ENCODE peak calls at places on chromosomes 1 and 21, in four cellular contexts. A, I, L and O are unnamed samples.

GRCh38 chr1:224058303-224058702 is 55.6 kb upstream of the FBXO28 start:
- DNase-seq in L (no peak), A (no peak), I (no peak), O (no peak)

GRCh38 chr1:35243681-35244080 is 24.8 kb upstream of the ZMYM4 start:
- DNase-seq in L (no peak), I (no peak), A (no peak), O (no peak)

GRCh38 chr1:70075751-70076150 is 129.6 kb downstream of the LRRC40 start:
- DNase-seq in A (no peak), I (no peak), L (no peak), O (no peak)

GRCh38 chr1:27405074-27405473 is 12.7 kb downstream of the GPR3 start:
- DNase-seq in A (peak; percentile 69), L (no peak), I (no peak), O (no peak)

GRCh38 chr21:46375560-46376230 is 51.7 kb downstream of the PCNT start:
- DNase-seq in I (no peak), L (no peak), A (no peak), O (no peak)

GRCh38 chr1:170618418-170618817 is 45.5 kb upstream of the PRRX1 start:
- DNase-seq in A (no peak), L (no peak), I (no peak), O (no peak)

GRCh38 chr21:17466166-17466565 is 46.7 kb upstream of the CXADR start:
- DNase-seq in L (no peak), A (peak; percentile 18), I (no peak), O (no peak)

GRCh38 chr1:224081604-224082003 is 32.3 kb upstream of the FBXO28 start:
- DNase-seq in I (no peak), A (no peak), L (no peak), O (peak; percentile 25)

GRCh38 chr1:24714859-24715520 is 30.3 kb upstream of the CLIC4 start:
- DNase-seq in L (no peak), I (no peak), A (no peak), O (no peak)

GRCh38 chr21:24456358-24456757 is 1150.9 kb downstream of the MRPL39 start:
- DNase-seq in A (no peak), L (no peak), I (no peak), O (no peak)

GRCh38 chr1:156858959-156859522 is at the start of gene INSRR:
- DNase-seq in L (no peak), A (peak; percentile 26), I (no peak), O (no peak)

GRCh38 chr1:235996048-235996785 is 68.7 kb downstream of the NID1 start:
- DNase-seq in A (peak; percentile 54), I (no peak), L (no peak), O (no peak)

DNA sequence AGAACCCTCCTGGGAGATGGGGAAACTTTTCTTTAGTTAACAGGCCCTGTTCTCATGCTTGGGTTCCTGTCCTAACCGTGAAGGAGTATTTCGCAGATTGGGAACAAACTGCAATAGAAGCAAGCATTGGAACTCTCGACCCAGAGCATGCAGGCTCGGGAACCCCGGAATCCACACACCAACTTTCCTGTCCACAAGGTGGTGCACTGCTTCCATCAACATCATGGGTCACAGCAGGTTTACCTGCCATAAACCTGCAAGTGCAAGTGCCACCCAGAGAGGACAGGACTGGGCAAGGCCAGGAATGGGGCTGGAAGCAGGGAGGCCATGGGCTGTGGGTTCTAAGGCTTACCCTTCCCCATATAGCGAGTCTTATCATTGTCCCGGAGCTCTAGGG is 6.9 kb downstream of the ENO1 start:
- DNase-seq in I (no peak), A (no peak), L (no peak), O (no peak)
- H3K36me3 ChIP-seq in I (peaks cover 95% of the 10 kb centered on the region), A (peaks cover 97% of the 10 kb centered on the region), L (peaks cover 100% of the 10 kb centered on the region), O (peaks cover 99% of the 10 kb centered on the region)

GRCh38 chr1:5886140-5886483 is 106.1 kb downstream of the NPHP4 start:
- DNase-seq in I (no peak), A (no peak), L (no peak), O (no peak)
- H3K4me3 ChIP-seq in I (no peak overlapping the region), A (no peak overlapping the region), L (no peak overlapping the region), O (no peak overlapping the region)

DNA sequence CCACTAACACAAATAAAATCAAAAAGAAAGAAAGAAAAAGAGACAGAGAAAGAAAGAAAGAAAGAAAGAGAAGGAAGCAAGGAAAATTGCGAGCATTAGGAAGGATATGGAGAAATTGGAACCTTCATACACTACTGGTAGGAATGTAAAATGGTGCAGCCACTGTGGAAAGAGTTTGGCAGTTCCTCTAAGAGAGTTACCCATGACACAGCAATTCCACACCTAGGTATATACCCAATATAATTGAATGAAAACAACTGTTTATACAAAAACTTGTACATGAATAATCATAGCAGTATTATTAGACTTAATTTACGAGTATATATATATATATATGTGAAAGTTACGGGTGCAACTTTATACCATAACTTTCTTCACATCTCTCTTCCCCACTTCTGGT is 4.1 kb upstream of the LYPD8 start:
- DNase-seq in L (no peak), A (no peak), I (no peak), O (no peak)
- H3K9me3 ChIP-seq in L (no peaks in the 10 kb centered on the region), A (no peaks in the 10 kb centered on the region), I (peaks cover 2% of the 10 kb centered on the region), O (no peaks in the 10 kb centered on the region)

DNA sequence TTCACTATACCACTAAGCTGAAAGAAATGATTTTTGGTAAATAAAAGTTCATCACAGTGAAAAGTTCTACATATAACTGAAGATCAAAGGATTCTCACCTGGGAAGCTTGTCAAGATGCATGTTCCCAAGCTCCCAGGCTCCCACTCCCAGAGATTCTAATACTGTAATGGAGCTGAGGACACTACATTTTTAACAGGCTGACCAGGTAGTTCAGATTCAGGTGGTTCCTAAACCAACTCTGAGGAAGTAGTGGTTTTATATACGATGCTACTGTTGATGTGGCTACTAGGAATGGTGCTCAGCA is 29.6 kb downstream of the MRPL39 start:
- DNase-seq in L (no peak), I (no peak), A (no peak), O (no peak)
- H3K36me3 ChIP-seq in L (peaks cover 37% of the 10 kb centered on the region), I (peaks cover 22% of the 10 kb centered on the region), A (peaks cover 8% of the 10 kb centered on the region), O (no peaks in the 10 kb centered on the region)